ENCODE peak calls at places on chromosome 20, in eight cellular contexts. D, U, Z, N, L, M, O and A are unnamed samples.

GRCh38 chr20:36240076-36240475 is 3.8 kb downstream of the AAR2 start:
- DNase-seq in U (no peak), Z (no peak), D (no peak), M (no peak), L (no peak), O (no peak), N (no peak), A (no peak)

GRCh38 chr20:20373046-20373706 is 5.3 kb downstream of the INSM1 start:
- DNase-seq in O (no peak), M (peak), L (no peak), U (no peak), N (peak), Z (no peak), D (no peak), A (peak)

GRCh38 chr20:51014797-51015722 is 7.8 kb downstream of the KCNG1 start:
- DNase-seq in N (peak), L (peak), D (peak), Z (peak), U (no peak), M (peak), O (no peak), A (peak)

GRCh38 chr20:5933802-5934436 is 16.4 kb downstream of the TRMT6 start:
- DNase-seq in Z (no peak), L (no peak), O (no peak), D (peak), U (no peak), M (no peak), N (peak), A (no peak)

GRCh38 chr20:35039146-35039545 is 53.5 kb downstream of the TRPC4AP start:
- DNase-seq in O (no peak), Z (peak), M (no peak), D (no peak), U (no peak), L (no peak), N (no peak), A (no peak)

GRCh38 chr20:15643713-15644112 is 929.5 kb downstream of the KIF16B start:
- DNase-seq in U (no peak), D (peak), M (no peak), L (no peak), N (peak), O (no peak), Z (no peak), A (peak)

GRCh38 chr20:1734269-1734858 is 76.8 kb upstream of the SIRPG start:
- DNase-seq in M (peak), L (peak), N (peak), O (no peak), D (peak), U (no peak), Z (no peak), A (peak)

GRCh38 chr20:46715292-46715756 is 5.9 kb downstream of the SLC2A10 start:
- DNase-seq in U (no peak), D (no peak), N (peak), M (peak), O (no peak), Z (no peak), L (no peak), A (peak)

GRCh38 chr20:50190251-50191064 is at the start of gene CEBPB:
- DNase-seq in N (peak), L (peak), M (peak), Z (peak), O (peak), U (peak), D (peak), A (peak)

GRCh38 chr20:40431611-40432010 is 257.4 kb downstream of the MAFB start:
- DNase-seq in M (peak), O (no peak), D (no peak), Z (no peak), U (no peak), N (no peak), L (no peak), A (no peak)

GRCh38 chr20:25053207-25054132 is 4.5 kb downstream of the ACSS1 start:
- DNase-seq in N (peak), U (no peak), Z (no peak), L (no peak), D (peak), O (peak), M (peak), A (peak)

GRCh38 chr20:32078322-32078721 is 26.3 kb downstream of the HCK start:
- DNase-seq in U (no peak), N (no peak), M (no peak), D (no peak), L (no peak), O (no peak), Z (no peak), A (no peak)

GRCh38 chr20:32077192-32077591 is 25.1 kb downstream of the HCK start:
- DNase-seq in Z (no peak), D (peak), O (no peak), U (no peak), M (no peak), N (no peak), L (no peak), A (no peak)

GRCh38 chr20:32078777-32079176 is 26.7 kb downstream of the HCK start:
- DNase-seq in O (no peak), Z (no peak), L (no peak), M (no peak), U (no peak), D (peak), N (no peak), A (no peak)

GRCh38 chr20:32080783-32081182 is 28.7 kb upstream of the TM9SF4 start:
- DNase-seq in O (no peak), U (no peak), Z (no peak), N (no peak), D (no peak), M (no peak), L (no peak), A (no peak)

GRCh38 chr20:32079655-32080109 is 27.6 kb downstream of the HCK start:
- DNase-seq in Z (no peak), L (no peak), M (no peak), U (no peak), D (no peak), N (no peak), O (no peak), A (no peak)
- TF ChIP-seq CTCF in Z (no peak), L (no peak), M (no peak), U (no peak), D (peak), N (no peak), O (no peak), A (no peak)

DNA sequence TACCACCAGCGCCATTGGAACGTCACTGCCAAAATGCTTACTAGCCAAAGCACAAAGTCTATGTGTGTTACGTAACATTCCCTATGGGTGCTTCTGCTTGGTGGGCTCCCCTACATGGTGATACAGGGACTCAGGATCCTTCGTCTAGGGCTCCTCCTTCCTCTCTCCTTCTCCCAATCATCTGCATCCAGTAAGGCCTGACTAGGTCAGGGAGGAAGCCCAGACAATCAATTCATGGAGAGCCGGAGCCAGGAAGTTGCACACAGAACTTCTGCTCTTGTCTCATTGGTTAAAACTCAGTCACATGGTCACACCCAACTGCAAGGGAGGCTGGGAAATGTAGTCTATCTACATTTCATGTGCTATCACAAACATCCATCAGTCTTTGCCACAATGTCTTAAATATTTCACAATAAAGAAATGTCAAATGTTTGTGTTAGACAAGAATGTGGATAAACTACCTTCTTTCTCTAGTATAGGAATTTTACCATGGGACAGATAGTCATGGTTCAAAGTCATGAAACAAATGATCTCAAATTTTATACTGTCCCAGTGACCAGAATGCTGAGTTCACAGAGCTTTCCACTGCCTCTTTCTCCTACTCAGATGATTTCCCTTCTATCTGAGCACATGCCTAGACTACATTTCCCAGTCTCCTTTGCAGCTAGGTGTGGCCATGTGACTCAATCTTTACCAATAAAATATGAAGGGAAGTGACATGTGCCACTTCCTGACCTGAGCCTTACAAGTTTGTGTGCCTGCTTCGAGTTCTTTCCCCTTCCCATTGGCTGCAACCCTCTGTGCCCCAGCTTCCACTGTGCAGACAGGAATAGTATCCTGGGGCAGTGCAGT is 9.3 kb upstream of the KCNK15 start:
- DNase-seq in Z (peak), D (peak), N (peak), M (peak), L (peak), O (peak), U (no peak), A (peak)
- H3K4me3 ChIP-seq in Z (no peak), D (no peak), N (no peak), M (no peak), L (no peak), O (no peak), U (no peak), A (no peak)

GRCh38 chr20:13900506-13900905 is 89.9 kb downstream of the SEL1L2 start:
- DNase-seq in U (no peak), Z (no peak), O (no peak), D (no peak), L (no peak), M (no peak), N (no peak), A (no peak)

GRCh38 chr20:13898012-13898612 is 92.3 kb downstream of the SEL1L2 start:
- DNase-seq in L (no peak), N (no peak), D (peak), U (no peak), O (no peak), Z (no peak), M (no peak), A (no peak)
- TF ChIP-seq CTCF in L (peak), N (no peak), D (peak), U (no peak), O (peak), Z (peak), M (peak), A (no peak)

GRCh38 chr20:57707849-57708693 is 1.7 kb downstream of the PMEPA1 start:
- DNase-seq in D (no peak), N (no peak), M (no peak), O (no peak), U (no peak), L (no peak), Z (no peak), A (no peak)
- H3K4me3 ChIP-seq in D (no peak), N (peak), M (peak), O (peak), U (peak), L (peak), Z (peak), A (peak)

GRCh38 chr20:32034581-32035397 is 17.3 kb upstream of the HCK start:
- DNase-seq in U (no peak), L (no peak), M (peak), D (peak), N (no peak), O (peak), Z (no peak), A (peak)
- TF ChIP-seq CTCF in U (no peak), L (peak), M (peak), D (peak), N (no peak), O (peak), Z (no peak), A (no peak)